ENCODE peak calls at places on chromosomes 5 and 9, in ten cellular contexts. One of them, this sample, is unnamed.

GRCh38 chr5:135569755-135570452 is 8.9 kb downstream of the CXCL14 start:
- DNase-seq in cardiac fibroblast: peak; percentile 46
- DNase-seq in heart right ventricle: no peak
- DNase-seq in MCF 10A: peak; percentile 66
- DNase-seq in Panc1: no peak
- DNase-seq in uterus: no peak
- DNase-seq in RWPE1: peak; percentile 55
- DNase-seq in fibroblast of the aortic adventitia: peak; percentile 33
- DNase-seq in spleen: peak; percentile 66
- DNase-seq in endothelial cell: peak; percentile 72
- DNase-seq in this sample: no peak

GRCh38 chr9:12415361-12415760 is 277.8 kb upstream of the TYRP1 start:
- DNase-seq in cardiac fibroblast: no peak
- DNase-seq in heart right ventricle: no peak
- DNase-seq in MCF 10A: no peak
- DNase-seq in Panc1: no peak
- DNase-seq in uterus: no peak
- DNase-seq in RWPE1: no peak
- DNase-seq in fibroblast of the aortic adventitia: peak; percentile 25
- DNase-seq in spleen: no peak
- DNase-seq in endothelial cell: no peak
- DNase-seq in this sample: no peak

GRCh38 chr9:109331353-109331752 is 10.5 kb upstream of the EPB41L4B start:
- DNase-seq in cardiac fibroblast: peak; percentile 84
- DNase-seq in heart right ventricle: peak; percentile 59
- DNase-seq in MCF 10A: peak; percentile 64
- DNase-seq in Panc1: no peak
- DNase-seq in uterus: no peak
- DNase-seq in RWPE1: peak; percentile 92
- DNase-seq in fibroblast of the aortic adventitia: peak; percentile 69
- DNase-seq in spleen: no peak
- DNase-seq in endothelial cell: no peak
- DNase-seq in this sample: no peak

GRCh38 chr5:56142620-56143431 is 90.3 kb downstream of the ANKRD55 start:
- DNase-seq in cardiac fibroblast: no peak
- DNase-seq in heart right ventricle: no peak
- DNase-seq in MCF 10A: no peak
- DNase-seq in Panc1: no peak
- DNase-seq in uterus: no peak
- DNase-seq in RWPE1: peak; percentile 18
- DNase-seq in fibroblast of the aortic adventitia: no peak
- DNase-seq in spleen: no peak
- DNase-seq in endothelial cell: no peak
- DNase-seq in this sample: no peak

GRCh38 chr9:114092336-114092735 is 6.8 kb downstream of the KIF12 start:
- DNase-seq in cardiac fibroblast: no peak
- DNase-seq in heart right ventricle: no peak
- DNase-seq in MCF 10A: no peak
- DNase-seq in Panc1: no peak
- DNase-seq in uterus: no peak
- DNase-seq in RWPE1: no peak
- DNase-seq in fibroblast of the aortic adventitia: no peak
- DNase-seq in spleen: no peak
- DNase-seq in endothelial cell: no peak
- DNase-seq in this sample: no peak

GRCh38 chr9:89655047-89655989 is 50.5 kb downstream of the GADD45G start:
- DNase-seq in cardiac fibroblast: no peak
- DNase-seq in heart right ventricle: no peak
- DNase-seq in MCF 10A: no peak
- DNase-seq in Panc1: no peak
- DNase-seq in uterus: no peak
- DNase-seq in RWPE1: no peak
- DNase-seq in fibroblast of the aortic adventitia: no peak
- DNase-seq in spleen: no peak
- DNase-seq in endothelial cell: no peak
- DNase-seq in this sample: no peak

GRCh38 chr5:110496276-110496675 is 230.2 kb downstream of the TMEM232 start:
- DNase-seq in cardiac fibroblast: no peak
- DNase-seq in heart right ventricle: no peak
- DNase-seq in MCF 10A: peak; percentile 13
- DNase-seq in Panc1: no peak
- DNase-seq in uterus: no peak
- DNase-seq in RWPE1: no peak
- DNase-seq in fibroblast of the aortic adventitia: peak; percentile 2
- DNase-seq in spleen: no peak
- DNase-seq in endothelial cell: no peak
- DNase-seq in this sample: no peak

GRCh38 chr5:142312399-142312798 is 12.4 kb downstream of the SPRY4 start:
- DNase-seq in cardiac fibroblast: no peak
- DNase-seq in heart right ventricle: no peak
- DNase-seq in MCF 10A: no peak
- DNase-seq in Panc1: no peak
- DNase-seq in uterus: no peak
- DNase-seq in RWPE1: no peak
- DNase-seq in fibroblast of the aortic adventitia: no peak
- DNase-seq in spleen: no peak
- DNase-seq in endothelial cell: no peak
- DNase-seq in this sample: no peak

GRCh38 chr5:94480511-94480910 is 137.9 kb downstream of the KIAA0825 start:
- DNase-seq in cardiac fibroblast: no peak
- DNase-seq in heart right ventricle: no peak
- DNase-seq in MCF 10A: no peak
- DNase-seq in Panc1: no peak
- DNase-seq in uterus: no peak
- DNase-seq in RWPE1: no peak
- DNase-seq in fibroblast of the aortic adventitia: no peak
- DNase-seq in spleen: no peak
- DNase-seq in endothelial cell: no peak
- DNase-seq in this sample: no peak

GRCh38 chr5:123844873-123845272 is 332.9 kb downstream of the CSNK1G3 start:
- DNase-seq in cardiac fibroblast: peak; percentile 3
- DNase-seq in heart right ventricle: no peak
- DNase-seq in MCF 10A: no peak
- DNase-seq in Panc1: no peak
- DNase-seq in uterus: no peak
- DNase-seq in RWPE1: no peak
- DNase-seq in fibroblast of the aortic adventitia: no peak
- DNase-seq in spleen: no peak
- DNase-seq in endothelial cell: no peak
- DNase-seq in this sample: no peak

GRCh38 chr9:128005938-128006337 is 25.1 kb upstream of the EEIG1 start:
- DNase-seq in cardiac fibroblast: peak; percentile 22
- DNase-seq in heart right ventricle: peak; percentile 47
- DNase-seq in MCF 10A: no peak
- DNase-seq in Panc1: no peak
- DNase-seq in uterus: peak; percentile 32
- DNase-seq in RWPE1: no peak
- DNase-seq in fibroblast of the aortic adventitia: no peak
- DNase-seq in spleen: peak; percentile 90
- DNase-seq in endothelial cell: peak; percentile 67
- DNase-seq in this sample: no peak

GRCh38 chr5:74257645-74258328 is 382.7 kb downstream of the ENC1 start:
- DNase-seq in cardiac fibroblast: peak; percentile 90
- DNase-seq in heart right ventricle: peak; percentile 66
- DNase-seq in MCF 10A: peak; percentile 70
- DNase-seq in Panc1: no peak
- DNase-seq in uterus: peak; percentile 84
- DNase-seq in RWPE1: no peak
- DNase-seq in fibroblast of the aortic adventitia: peak; percentile 90
- DNase-seq in spleen: peak; percentile 73
- DNase-seq in endothelial cell: no peak
- DNase-seq in this sample: no peak

GRCh38 chr5:61010759-61011460 is 65.9 kb downstream of the NDUFAF2 start:
- DNase-seq in cardiac fibroblast: peak; percentile 19
- DNase-seq in heart right ventricle: no peak
- DNase-seq in MCF 10A: peak; percentile 35
- DNase-seq in Panc1: no peak
- DNase-seq in uterus: no peak
- DNase-seq in RWPE1: no peak
- DNase-seq in fibroblast of the aortic adventitia: no peak
- DNase-seq in spleen: no peak
- DNase-seq in endothelial cell: peak; percentile 16
- DNase-seq in this sample: no peak

GRCh38 chr5:23139338-23140171 is 286.4 kb upstream of the CDH12 start:
- DNase-seq in cardiac fibroblast: peak; percentile 0
- DNase-seq in heart right ventricle: no peak
- DNase-seq in MCF 10A: peak; percentile 59
- DNase-seq in Panc1: no peak
- DNase-seq in uterus: no peak
- DNase-seq in RWPE1: peak; percentile 23
- DNase-seq in fibroblast of the aortic adventitia: no peak
- DNase-seq in spleen: no peak
- DNase-seq in endothelial cell: no peak
- DNase-seq in this sample: peak; percentile 12

DNA sequence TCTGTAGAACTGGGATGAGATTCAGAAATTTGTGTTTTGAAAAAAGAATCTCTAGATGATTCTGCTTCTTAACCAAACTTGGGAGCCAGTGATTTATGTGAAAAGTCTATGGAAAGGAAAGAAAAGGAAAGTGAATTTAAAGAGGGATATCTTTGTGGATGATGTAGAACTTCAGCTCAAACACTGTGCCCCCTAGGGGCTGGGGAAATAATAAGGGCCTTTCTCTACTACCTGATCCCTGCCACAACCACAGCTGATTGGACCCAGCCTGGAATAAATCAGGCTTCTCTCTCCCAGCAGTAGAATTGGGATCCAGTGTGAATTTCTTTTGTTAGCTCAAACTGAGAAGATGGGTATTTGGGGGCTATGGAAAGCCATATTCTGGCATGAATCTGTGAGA is 155.0 kb downstream of the PRELID2 start:
- DNase-seq in cardiac fibroblast: no peak
- DNase-seq in heart right ventricle: no peak
- DNase-seq in MCF 10A: peak; percentile 30
- DNase-seq in Panc1: no peak
- DNase-seq in uterus: no peak
- DNase-seq in RWPE1: peak; percentile 11
- DNase-seq in fibroblast of the aortic adventitia: no peak
- DNase-seq in spleen: no peak
- DNase-seq in endothelial cell: no peak
- DNase-seq in this sample: no peak
- TF ChIP-seq CTCF in cardiac fibroblast: peak; percentile 25
- TF ChIP-seq CTCF in heart right ventricle: peak; percentile 14
- TF ChIP-seq CTCF in MCF 10A: no peak
- TF ChIP-seq CTCF in Panc1: peak; percentile 62
- TF ChIP-seq CTCF in uterus: no peak
- TF ChIP-seq CTCF in RWPE1: no peak
- TF ChIP-seq CTCF in fibroblast of the aortic adventitia: peak; percentile 22
- TF ChIP-seq CTCF in spleen: no peak
- TF ChIP-seq CTCF in endothelial cell: no peak
- TF ChIP-seq CTCF in this sample: no peak

DNA sequence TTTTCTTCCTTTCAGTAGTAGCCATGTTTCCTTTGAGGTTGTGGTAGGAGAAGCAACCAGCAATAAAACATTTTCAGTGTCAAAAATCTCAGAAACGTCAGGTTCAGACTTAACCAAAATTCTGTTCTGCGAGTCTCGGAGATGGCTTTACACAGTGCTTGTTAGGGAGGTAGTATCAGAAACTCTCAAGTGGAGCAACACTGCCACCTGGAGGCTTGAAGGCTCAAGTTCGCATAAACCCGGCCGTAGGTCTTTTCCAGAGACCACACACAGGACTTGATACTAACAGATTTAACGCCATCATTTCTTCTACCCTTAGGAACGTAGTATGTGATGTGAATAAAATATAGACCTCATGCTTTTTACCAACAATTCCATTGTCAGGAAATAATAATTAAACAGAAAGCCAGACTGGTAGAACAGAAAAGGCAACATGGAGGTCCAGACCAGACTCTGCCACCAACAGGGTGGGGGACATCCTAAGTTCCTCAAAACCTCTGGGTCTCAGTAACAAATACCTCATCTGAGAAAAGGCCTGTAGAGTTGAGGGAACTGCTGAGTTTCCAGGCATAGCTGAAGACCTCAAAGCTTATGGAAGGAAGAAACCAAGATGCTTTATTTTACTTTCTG is 8.5 kb downstream of the PTGER4 start:
- DNase-seq in cardiac fibroblast: peak; percentile 91
- DNase-seq in heart right ventricle: peak; percentile 89
- DNase-seq in MCF 10A: peak; percentile 90
- DNase-seq in Panc1: peak; percentile 95
- DNase-seq in uterus: peak; percentile 83
- DNase-seq in RWPE1: peak; percentile 74
- DNase-seq in fibroblast of the aortic adventitia: peak; percentile 94
- DNase-seq in spleen: peak; percentile 88
- DNase-seq in endothelial cell: peak; percentile 83
- DNase-seq in this sample: peak; percentile 65
- TF ChIP-seq CTCF in cardiac fibroblast: peak; percentile 78
- TF ChIP-seq CTCF in heart right ventricle: peak; percentile 86
- TF ChIP-seq CTCF in MCF 10A: peak; percentile 77
- TF ChIP-seq CTCF in Panc1: peak; percentile 86
- TF ChIP-seq CTCF in uterus: peak; percentile 77
- TF ChIP-seq CTCF in RWPE1: peak; percentile 91
- TF ChIP-seq CTCF in fibroblast of the aortic adventitia: peak; percentile 79
- TF ChIP-seq CTCF in spleen: peak; percentile 82
- TF ChIP-seq CTCF in endothelial cell: peak; percentile 81
- TF ChIP-seq CTCF in this sample: peak; percentile 72

DNA sequence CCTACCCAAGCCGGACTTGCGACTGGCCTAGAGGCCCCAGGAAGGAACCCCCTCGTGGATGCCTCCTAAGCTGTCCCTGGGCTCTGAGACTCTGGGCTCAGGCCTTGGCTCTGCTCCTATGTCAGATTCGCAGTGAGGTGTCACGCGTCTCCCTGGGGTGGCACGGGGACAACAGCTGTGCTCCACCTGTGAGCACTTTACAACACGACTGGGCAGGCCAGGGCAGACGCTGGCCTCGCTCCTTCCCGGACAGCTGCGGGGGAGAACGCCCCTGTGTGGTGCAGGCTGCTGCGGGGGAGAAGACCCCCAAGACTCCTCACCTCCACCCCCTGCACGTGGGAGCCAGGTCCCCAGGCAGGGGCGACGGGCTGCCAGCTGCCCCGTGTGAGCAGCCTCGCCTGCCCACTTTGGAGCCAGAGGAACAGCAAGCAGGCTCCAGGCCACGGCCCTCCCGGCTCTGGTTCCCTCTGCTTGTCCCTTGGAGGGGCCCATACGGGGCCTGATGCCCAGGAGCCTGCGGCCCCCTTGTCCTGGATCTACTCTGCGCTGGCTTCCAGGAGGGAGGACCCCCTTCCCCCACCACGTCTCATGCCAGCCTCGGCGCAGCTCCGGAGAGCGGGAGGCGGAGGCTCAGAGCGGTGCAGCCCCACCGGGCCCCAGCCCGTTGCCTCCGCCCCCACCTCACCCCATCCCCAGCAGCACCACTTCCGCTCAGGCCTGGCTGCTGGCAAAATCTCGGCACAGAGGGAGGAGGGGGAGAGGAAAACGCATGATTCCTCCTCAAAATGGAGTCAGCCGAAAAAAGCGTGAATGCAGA is 36.0 kb downstream of the SARDH start:
- DNase-seq in cardiac fibroblast: peak; percentile 79
- DNase-seq in heart right ventricle: no peak
- DNase-seq in MCF 10A: no peak
- DNase-seq in Panc1: no peak
- DNase-seq in uterus: peak; percentile 33
- DNase-seq in RWPE1: no peak
- DNase-seq in fibroblast of the aortic adventitia: peak; percentile 4
- DNase-seq in spleen: peak; percentile 86
- DNase-seq in endothelial cell: no peak
- DNase-seq in this sample: no peak
- TF ChIP-seq CTCF in cardiac fibroblast: no peak
- TF ChIP-seq CTCF in heart right ventricle: no peak
- TF ChIP-seq CTCF in MCF 10A: no peak
- TF ChIP-seq CTCF in Panc1: no peak
- TF ChIP-seq CTCF in uterus: no peak
- TF ChIP-seq CTCF in RWPE1: no peak
- TF ChIP-seq CTCF in fibroblast of the aortic adventitia: no peak
- TF ChIP-seq CTCF in spleen: no peak
- TF ChIP-seq CTCF in endothelial cell: no peak
- TF ChIP-seq CTCF in this sample: no peak

GRCh38 chr5:172002310-172002709 is 4.1 kb downstream of the FBXW11 start:
- DNase-seq in cardiac fibroblast: peak; percentile 36
- DNase-seq in heart right ventricle: no peak
- DNase-seq in MCF 10A: peak; percentile 51
- DNase-seq in Panc1: no peak
- DNase-seq in uterus: no peak
- DNase-seq in RWPE1: no peak
- DNase-seq in fibroblast of the aortic adventitia: peak; percentile 25
- DNase-seq in spleen: no peak
- DNase-seq in endothelial cell: no peak
- DNase-seq in this sample: peak; percentile 38
- TF ChIP-seq CTCF in cardiac fibroblast: peak; percentile 48
- TF ChIP-seq CTCF in heart right ventricle: peak; percentile 46
- TF ChIP-seq CTCF in MCF 10A: peak; percentile 34
- TF ChIP-seq CTCF in Panc1: peak; percentile 75
- TF ChIP-seq CTCF in uterus: peak; percentile 18
- TF ChIP-seq CTCF in RWPE1: peak; percentile 46
- TF ChIP-seq CTCF in fibroblast of the aortic adventitia: peak; percentile 63
- TF ChIP-seq CTCF in spleen: no peak
- TF ChIP-seq CTCF in endothelial cell: peak; percentile 31
- TF ChIP-seq CTCF in this sample: peak; percentile 49

This sample was measured in GM13976.